ENCODE peak calls at places on chromosomes 1 and 21, in four cellular contexts. W is choroid plexus epithelial cell, N is Kasumi-1, R is H9. P is an unnamed sample.

GRCh38 chr21:45496968-45497845 is 45.0 kb downstream of the SLC19A1 start:
- DNase-seq in W (no peak), N (no peak), R (no peak), P (no peak)

GRCh38 chr21:34745557-34746255 is 76.9 kb downstream of the CLIC6 start:
- DNase-seq in W (peak; percentile 93), N (peak; percentile 86), R (peak; percentile 86), P (peak; percentile 92)

GRCh38 chr1:11790880-11791715 is 14.7 kb downstream of the MTHFR start:
- DNase-seq in W (peak; percentile 93), N (no peak), R (no peak), P (peak; percentile 95)

GRCh38 chr1:160032165-160032827 is 506 bp upstream of the PIGM start:
- DNase-seq in W (no peak), N (peak; percentile 40), R (no peak), P (no peak)

GRCh38 chr1:10286244-10286643 is 75.9 kb downstream of the KIF1B start:
- DNase-seq in W (no peak), N (no peak), R (no peak), P (no peak)

GRCh38 chr1:220748091-220748934 is at the start of gene MTARC2:
- DNase-seq in W (peak; percentile 51), N (peak; percentile 72), R (peak; percentile 91), P (no peak)

GRCh38 chr21:44780767-44781459 is 20.7 kb downstream of the UBE2G2 start:
- DNase-seq in W (no peak), N (no peak), R (no peak), P (no peak)

GRCh38 chr1:29202584-29203340 is 21.1 kb upstream of the SRSF4 start:
- DNase-seq in W (peak; percentile 99), N (peak; percentile 90), R (peak; percentile 96), P (peak; percentile 93)

GRCh38 chr21:45283019-45283610 is 4.6 kb downstream of the POFUT2 start:
- DNase-seq in W (no peak), N (no peak), R (peak; percentile 15), P (no peak)

GRCh38 chr1:184464757-184465156 is 77.9 kb downstream of the C1orf21 start:
- DNase-seq in W (no peak), N (no peak), R (no peak), P (no peak)

GRCh38 chr1:30538226-30538625 is 185.2 kb downstream of the MATN1 start:
- DNase-seq in W (no peak), N (no peak), R (no peak), P (no peak)

GRCh38 chr1:47763456-47764171 is 233.6 kb downstream of the TRABD2B start:
- DNase-seq in W (peak; percentile 58), N (no peak), R (no peak), P (no peak)

GRCh38 chr1:192445849-192446489 is 129.2 kb downstream of the RGS21 start:
- DNase-seq in W (peak; percentile 70), N (peak; percentile 83), R (no peak), P (peak; percentile 16)

GRCh38 chr1:160219062-160219929 is 14.1 kb downstream of the PEA15 start:
- DNase-seq in W (peak; percentile 82), N (peak; percentile 28), R (peak; percentile 67), P (no peak)

GRCh38 chr1:80445021-80445420 is 1355.7 kb upstream of the ADGRL2 start:
- DNase-seq in W (no peak), N (no peak), R (no peak), P (no peak)

GRCh38 chr1:18866314-18866713 is 6.9 kb upstream of the TAS1R2 start:
- DNase-seq in W (no peak), N (no peak), R (no peak), P (no peak)

P was measured in MV-4-11.